ENCODE peak calls at places on chromosomes 16 and 17, in nine cellular contexts. S, M, Z, U, H, V, D, K and E are unnamed samples.

GRCh38 chr16:58563235-58563634 is 47.9 kb downstream of the SETD6 start:
- DNase-seq in S (no peak), M (no peak), Z (no peak), U (no peak), H (no peak), V (no peak), D (no peak), K (peak), E (peak)

GRCh38 chr16:66717776-66718175 is 21.2 kb upstream of the CMTM4 start:
- DNase-seq in S (no peak), M (no peak), Z (no peak), U (no peak), H (no peak), V (no peak), D (no peak), K (no peak), E (no peak)

GRCh38 chr16:63403792-63404191 is 1367.6 kb upstream of the CDH8 start:
- DNase-seq in S (no peak), M (no peak), Z (no peak), U (no peak), H (no peak), V (no peak), D (no peak), K (no peak), E (no peak)

GRCh38 chr17:70913086-70913485 is 743.8 kb downstream of the KCNJ2 start:
- DNase-seq in S (no peak), M (no peak), Z (no peak), U (no peak), H (no peak), V (no peak), D (no peak), K (peak), E (peak)

GRCh38 chr16:81204794-81205680 is 33.5 kb upstream of the BCO1 start:
- DNase-seq in S (no peak), M (peak), Z (peak), U (peak), H (no peak), V (no peak), D (no peak), K (peak), E (peak)

GRCh38 chr16:84735846-84736586 is 36.2 kb downstream of the USP10 start:
- DNase-seq in S (no peak), M (peak), Z (peak), U (peak), H (no peak), V (no peak), D (no peak), K (peak), E (no peak)

GRCh38 chr16:2498531-2499253 is 15.1 kb upstream of the ATP6V0C start:
- DNase-seq in S (no peak), M (no peak), Z (no peak), U (no peak), H (no peak), V (no peak), D (no peak), K (no peak), E (no peak)

GRCh38 chr17:19347323-19348080 is 15.0 kb downstream of the B9D1 start:
- DNase-seq in S (no peak), M (no peak), Z (no peak), U (no peak), H (peak), V (peak), D (peak), K (no peak), E (no peak)

GRCh38 chr16:31108035-31108793 is at the start of gene BCKDK:
- DNase-seq in S (peak), M (peak), Z (peak), U (peak), H (no peak), V (peak), D (peak), K (peak), E (peak)

GRCh38 chr16:88345031-88345942 is 37.5 kb upstream of the ZNF469 start:
- DNase-seq in S (no peak), M (no peak), Z (no peak), U (no peak), H (no peak), V (peak), D (no peak), K (no peak), E (no peak)

GRCh38 chr17:2816688-2817087 is 20.4 kb downstream of the RAP1GAP2 start:
- DNase-seq in S (no peak), M (no peak), Z (no peak), U (no peak), H (no peak), V (no peak), D (no peak), K (no peak), E (no peak)

GRCh38 chr16:79318137-79318899 is 282.2 kb downstream of the MAF start:
- DNase-seq in S (no peak), M (no peak), Z (no peak), U (no peak), H (no peak), V (peak), D (no peak), K (no peak), E (no peak)

GRCh38 chr17:76969598-76970172 is 101.5 kb downstream of the MGAT5B start:
- DNase-seq in S (no peak), M (no peak), Z (no peak), U (no peak), H (no peak), V (no peak), D (no peak), K (no peak), E (no peak)

GRCh38 chr16:25108054-25108453 is 3.5 kb upstream of the LCMT1 start:
- DNase-seq in S (peak), M (peak), Z (no peak), U (no peak), H (no peak), V (no peak), D (no peak), K (no peak), E (no peak)

GRCh38 chr17:42276359-42276608 is at the start of gene STAT5B:
- DNase-seq in S (peak), M (peak), Z (peak), U (peak), H (no peak), V (peak), D (peak), K (peak), E (no peak)

GRCh38 chr17:2178798-2179505 is 124.0 kb downstream of the HIC1 start:
- DNase-seq in S (no peak), M (no peak), Z (no peak), U (peak), H (no peak), V (peak), D (peak), K (no peak), E (no peak)

GRCh38 chr16:50680556-50680893 is 587 bp downstream of the SNX20 start:
- DNase-seq in S (no peak), M (no peak), Z (no peak), U (no peak), H (no peak), V (no peak), D (no peak), K (no peak), E (no peak)

GRCh38 chr17:77210331-77210730 is 69.6 kb downstream of the SEC14L1 start:
- DNase-seq in S (no peak), M (peak), Z (no peak), U (no peak), H (no peak), V (no peak), D (no peak), K (no peak), E (no peak)

GRCh38 chr17:63365366-63366237 is 80.5 kb downstream of the CYB561 start:
- DNase-seq in S (no peak), M (no peak), Z (no peak), U (no peak), H (no peak), V (no peak), D (no peak), K (peak), E (no peak)

GRCh38 chr17:82121660-82122629 is 23.9 kb upstream of the FASN start:
- DNase-seq in S (no peak), M (no peak), Z (no peak), U (no peak), H (no peak), V (no peak), D (no peak), K (no peak), E (no peak)

GRCh38 chr16:7304257-7304656 is 28.4 kb upstream of the RBFOX1 start:
- DNase-seq in S (no peak), M (no peak), Z (no peak), U (no peak), H (no peak), V (no peak), D (no peak), K (no peak), E (no peak)

GRCh38 chr16:66622863-66623262 is 18.4 kb downstream of the CMTM3 start:
- DNase-seq in S (no peak), M (no peak), Z (no peak), U (no peak), H (no peak), V (no peak), D (no peak), K (no peak), E (no peak)

GRCh38 chr16:14289692-14290340 is 218.7 kb downstream of the MRTFB start:
- DNase-seq in S (no peak), M (no peak), Z (no peak), U (no peak), H (no peak), V (no peak), D (no peak), K (peak), E (no peak)

GRCh38 chr17:20173091-20173490 is 163.9 kb downstream of the SPECC1 start:
- DNase-seq in S (no peak), M (no peak), Z (no peak), U (no peak), H (no peak), V (no peak), D (no peak), K (peak), E (peak)

GRCh38 chr17:78032166-78032565 is 73.7 kb downstream of the TNRC6C start:
- DNase-seq in S (no peak), M (no peak), Z (no peak), U (no peak), H (no peak), V (no peak), D (no peak), K (peak), E (peak)

GRCh38 chr16:1781758-1782407 is 488 bp downstream of the SPSB3 start:
- DNase-seq in S (peak), M (peak), Z (peak), U (peak), H (no peak), V (peak), D (peak), K (no peak), E (no peak)

GRCh38 chr16:30931068-30931655 is 7.8 kb downstream of the FBXL19 start:
- DNase-seq in S (no peak), M (no peak), Z (no peak), U (no peak), H (no peak), V (no peak), D (no peak), K (no peak), E (no peak)

GRCh38 chr16:26983426-26983825 is 83.3 kb upstream of the C16orf82 start:
- DNase-seq in S (no peak), M (no peak), Z (no peak), U (no peak), H (no peak), V (no peak), D (no peak), K (peak), E (peak)

GRCh38 chr16:16150117-16150877 is 73.0 kb downstream of the ABCC6 start:
- DNase-seq in S (no peak), M (peak), Z (peak), U (peak), H (no peak), V (peak), D (peak), K (peak), E (peak)

GRCh38 chr16:81445143-81445922 is 725 bp downstream of the CMIP start:
- DNase-seq in S (peak), M (peak), Z (no peak), U (peak), H (no peak), V (peak), D (peak), K (no peak), E (peak)

GRCh38 chr17:64420143-64420670 is 28.7 kb upstream of the MILR1 start:
- DNase-seq in S (no peak), M (no peak), Z (peak), U (no peak), H (no peak), V (no peak), D (no peak), K (peak), E (peak)

GRCh38 chr17:20922128-20922670 is 120.6 kb downstream of the USP22 start:
- DNase-seq in S (no peak), M (no peak), Z (no peak), U (no peak), H (no peak), V (no peak), D (peak), K (peak), E (peak)

GRCh38 chr16:66364117-66364958 is 2.2 kb upstream of the CDH5 start:
- DNase-seq in S (no peak), M (peak), Z (peak), U (peak), H (no peak), V (peak), D (peak), K (peak), E (no peak)

GRCh38 chr16:53191413-53191812 is 136.6 kb downstream of the CHD9 start:
- DNase-seq in S (no peak), M (no peak), Z (no peak), U (no peak), H (no peak), V (no peak), D (no peak), K (no peak), E (no peak)

DNA sequence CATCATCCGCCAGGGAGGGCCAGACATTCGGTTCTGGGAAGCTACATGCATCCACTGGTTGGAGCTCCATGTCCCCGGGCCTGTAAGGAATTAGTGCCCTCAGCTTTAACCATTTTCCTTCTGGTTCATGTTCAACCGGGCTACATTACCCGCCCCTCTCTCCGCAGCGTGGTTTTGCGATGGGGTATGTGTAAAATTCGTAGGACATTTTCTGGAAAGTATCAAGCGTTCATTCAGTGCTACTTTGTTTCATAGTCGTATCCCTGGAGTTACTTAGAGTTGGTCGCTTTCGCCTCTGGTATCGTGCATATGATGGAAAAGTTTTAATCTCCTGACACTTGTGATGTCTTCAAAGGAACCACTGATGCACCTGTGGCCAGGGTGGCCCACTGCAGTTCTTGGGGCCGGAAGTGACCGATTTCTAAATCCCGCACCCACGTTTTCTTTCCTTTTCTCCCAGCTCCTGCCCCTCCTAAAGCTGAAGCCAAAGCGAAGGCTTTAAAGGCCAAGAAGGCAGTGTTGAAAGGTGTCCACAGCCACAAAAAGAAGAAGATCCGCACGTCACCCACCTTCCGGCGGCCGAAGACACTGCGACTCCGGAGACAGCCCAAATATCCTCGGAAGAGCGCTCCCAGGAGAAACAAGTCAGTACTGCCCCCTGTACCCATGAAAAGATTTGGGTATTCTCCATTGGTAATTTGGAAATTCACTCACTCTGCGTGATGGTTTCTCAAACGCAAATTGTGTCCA is 637 bp downstream of the RPL23A start:
- DNase-seq in S (no peak), M (no peak), Z (no peak), U (no peak), H (no peak), V (no peak), D (no peak), K (no peak), E (no peak)
- TF ChIP-seq CTCF in S (no peak), M (no peak), Z (no peak), U (no peak), H (no peak), V (no peak), D (no peak), K (no peak), E (no peak)

GRCh38 chr16:5186381-5186903 is 88.8 kb upstream of the EEF2KMT start:
- DNase-seq in S (no peak), M (no peak), Z (no peak), U (no peak), H (no peak), V (no peak), D (no peak), K (no peak), E (no peak)

GRCh38 chr16:5188318-5189025 is 90.9 kb upstream of the EEF2KMT start:
- DNase-seq in S (no peak), M (no peak), Z (no peak), U (no peak), H (no peak), V (no peak), D (no peak), K (no peak), E (no peak)

DNA sequence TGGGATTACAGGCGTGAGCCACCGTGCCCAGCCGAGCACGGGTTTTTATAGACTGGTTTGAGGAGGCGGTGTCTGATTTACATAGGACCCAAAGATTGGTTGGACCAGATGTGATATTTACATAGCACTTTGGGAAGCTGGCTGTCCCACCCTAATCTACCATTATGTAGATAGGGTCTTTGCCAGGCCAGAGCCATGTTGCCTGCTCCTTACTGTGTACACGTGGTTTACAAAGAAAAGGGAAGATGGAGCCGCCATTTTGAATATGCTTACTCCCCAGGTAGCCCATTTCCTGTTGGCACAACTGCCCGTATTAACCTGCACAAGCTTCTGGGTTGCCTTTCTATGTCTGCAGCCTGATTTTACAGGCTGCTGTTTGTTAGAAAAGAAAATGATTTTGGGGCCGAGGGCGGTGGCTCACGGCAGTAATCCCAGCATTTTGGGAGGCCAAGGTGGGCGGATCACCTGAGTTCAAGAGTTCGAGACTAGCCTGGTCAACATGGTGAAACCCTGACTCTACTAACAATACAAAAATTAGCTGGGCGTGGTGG is 89.9 kb upstream of the EEF2KMT start:
- DNase-seq in S (no peak), M (no peak), Z (no peak), U (no peak), H (no peak), V (no peak), D (no peak), K (no peak), E (no peak)
- H3K4me3 ChIP-seq in S (no peak), M (no peak), Z (no peak), U (no peak), H (no peak), V (no peak), D (no peak), K (no peak), E (no peak)

GRCh38 chr17:79192503-79193500 is 118.2 kb downstream of the ENGASE start:
- DNase-seq in S (no peak), M (no peak), Z (no peak), U (no peak), H (no peak), V (no peak), D (no peak), K (peak), E (peak)
- TF ChIP-seq CTCF in S (no peak), M (no peak), Z (no peak), U (no peak), H (no peak), V (no peak), D (no peak), K (no peak), E (no peak)

DNA sequence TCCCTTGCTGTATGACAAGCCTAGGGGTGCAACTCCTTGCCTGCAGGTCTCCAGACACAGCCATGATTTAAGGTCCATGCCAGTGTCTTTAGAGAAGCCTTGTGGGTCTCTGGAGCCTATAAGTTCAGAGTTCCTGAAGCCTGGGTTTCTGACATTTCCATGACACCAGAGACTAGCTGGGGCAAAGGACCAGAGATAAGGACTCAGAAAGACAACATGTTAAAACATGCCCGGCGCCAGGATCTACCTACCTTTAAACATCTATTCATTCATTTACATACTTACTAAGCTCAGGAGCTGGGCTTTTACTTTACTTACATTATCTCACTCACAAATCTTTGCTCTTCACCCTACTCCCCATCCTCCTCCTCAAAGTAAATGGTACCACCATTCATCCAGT is 1.5 kb downstream of the MRPL27 start:
- DNase-seq in S (no peak), M (no peak), Z (no peak), U (no peak), H (no peak), V (no peak), D (no peak), K (no peak), E (no peak)
- H3K4me3 ChIP-seq in S (peak), M (no peak), Z (no peak), U (no peak), H (peak), V (peak), D (no peak), K (peak), E (no peak)

GRCh38 chr16:56914896-56915295 is 17.0 kb upstream of the HERPUD1 start:
- DNase-seq in S (no peak), M (no peak), Z (no peak), U (no peak), H (no peak), V (no peak), D (no peak), K (no peak), E (no peak)
- TF ChIP-seq CTCF in S (no peak), M (no peak), Z (no peak), U (no peak), H (no peak), V (no peak), D (no peak), K (no peak), E (no peak)

GRCh38 chr16:10040136-10041080 is 141.8 kb downstream of the GRIN2A start:
- DNase-seq in S (no peak), M (no peak), Z (no peak), U (no peak), H (no peak), V (no peak), D (no peak), K (no peak), E (no peak)
- H3K4me3 ChIP-seq in S (no peak), M (no peak), Z (no peak), U (no peak), H (no peak), V (no peak), D (no peak), K (no peak), E (no peak)

GRCh38 chr16:49312389-49312990 is 30.9 kb upstream of the CBLN1 start:
- DNase-seq in S (no peak), M (no peak), Z (no peak), U (no peak), H (no peak), V (no peak), D (no peak), K (no peak), E (no peak)

GRCh38 chr16:49311823-49312222 is 30.2 kb upstream of the CBLN1 start:
- DNase-seq in S (no peak), M (no peak), Z (no peak), U (no peak), H (no peak), V (no peak), D (no peak), K (no peak), E (no peak)

DNA sequence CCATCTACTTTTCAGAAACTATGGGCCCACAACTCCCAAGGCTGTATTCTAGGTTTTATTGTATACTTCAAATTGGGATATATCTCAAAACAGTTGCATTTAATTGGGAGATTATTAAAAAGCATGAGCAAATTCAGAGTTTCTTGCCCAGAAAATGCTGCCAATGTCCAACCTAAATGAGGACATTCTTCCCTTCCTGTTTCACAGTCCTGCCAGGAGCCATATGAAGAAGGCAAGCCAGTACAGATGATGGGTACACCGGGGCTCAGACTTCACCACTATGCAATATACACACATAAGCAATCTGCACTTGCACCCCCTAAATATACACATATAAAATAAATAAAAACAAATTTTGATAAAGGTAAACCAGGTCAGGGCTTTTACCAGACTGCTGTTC is 34.0 kb upstream of the CBLN1 start:
- DNase-seq in S (no peak), M (no peak), Z (no peak), U (no peak), H (no peak), V (no peak), D (no peak), K (no peak), E (no peak)
- TF ChIP-seq CTCF in S (no peak), M (no peak), Z (no peak), U (no peak), H (no peak), V (no peak), D (no peak), K (no peak), E (no peak)